ENCODE peak calls at places on chromosomes 2 and 18, in nine cellular contexts. One of them, this sample, is unnamed.
A peak's percentile ranks its signal among the peaks of the same experiment; 100 is the strongest.

GRCh38 chr2:71603311-71603794 is 150.0 kb downstream of the DYSF start:
- DNase-seq in CD8-positive, alpha-beta T cell: no peak
- DNase-seq in glutamatergic neuron: peak; percentile 11
- DNase-seq in NB4: peak; percentile 93
- DNase-seq in coronary artery: peak; percentile 72
- DNase-seq in fibroblast of lung: no peak
- DNase-seq in GM12865: peak; percentile 29
- DNase-seq in astrocyte of the spinal cord: no peak
- DNase-seq in HFFc6: no peak
- DNase-seq in this sample: no peak

GRCh38 chr2:214079032-214079431 is 331.8 kb upstream of the VWC2L start:
- DNase-seq in glutamatergic neuron: no peak
- DNase-seq in GM12865: no peak
- DNase-seq in CD8-positive, alpha-beta T cell: no peak
- DNase-seq in fibroblast of lung: no peak
- DNase-seq in coronary artery: no peak
- DNase-seq in HFFc6: no peak
- DNase-seq in astrocyte of the spinal cord: no peak
- DNase-seq in NB4: no peak
- DNase-seq in this sample: no peak

GRCh38 chr18:42850174-42850766 is 265.2 kb downstream of the RIT2 start:
- DNase-seq in NB4: no peak
- DNase-seq in glutamatergic neuron: no peak
- DNase-seq in astrocyte of the spinal cord: no peak
- DNase-seq in coronary artery: no peak
- DNase-seq in CD8-positive, alpha-beta T cell: no peak
- DNase-seq in HFFc6: no peak
- DNase-seq in fibroblast of lung: no peak
- DNase-seq in GM12865: no peak
- DNase-seq in this sample: no peak

GRCh38 chr2:118763797-118764196 is 83.7 kb downstream of the EN1 start:
- DNase-seq in fibroblast of lung: peak; percentile 7
- DNase-seq in astrocyte of the spinal cord: peak; percentile 8
- DNase-seq in CD8-positive, alpha-beta T cell: no peak
- DNase-seq in NB4: peak; percentile 18
- DNase-seq in coronary artery: no peak
- DNase-seq in GM12865: no peak
- DNase-seq in glutamatergic neuron: no peak
- DNase-seq in HFFc6: no peak
- DNase-seq in this sample: no peak

GRCh38 chr2:12177052-12177994 is 430.9 kb downstream of the LPIN1 start:
- DNase-seq in astrocyte of the spinal cord: peak; percentile 74
- DNase-seq in fibroblast of lung: peak; percentile 84
- DNase-seq in coronary artery: no peak
- DNase-seq in NB4: peak; percentile 95
- DNase-seq in GM12865: peak; percentile 74
- DNase-seq in CD8-positive, alpha-beta T cell: no peak
- DNase-seq in HFFc6: peak; percentile 86
- DNase-seq in glutamatergic neuron: peak; percentile 64
- DNase-seq in this sample: peak; percentile 51

GRCh38 chr2:186919272-186919671 is 70.3 kb upstream of the ZSWIM2 start:
- DNase-seq in CD8-positive, alpha-beta T cell: no peak
- DNase-seq in HFFc6: peak; percentile 75
- DNase-seq in astrocyte of the spinal cord: peak; percentile 90
- DNase-seq in NB4: no peak
- DNase-seq in glutamatergic neuron: no peak
- DNase-seq in fibroblast of lung: peak; percentile 95
- DNase-seq in coronary artery: no peak
- DNase-seq in GM12865: no peak
- DNase-seq in this sample: peak; percentile 73

GRCh38 chr2:127611076-127611925 is 34.7 kb upstream of the GPR17 start:
- DNase-seq in CD8-positive, alpha-beta T cell: no peak
- DNase-seq in glutamatergic neuron: no peak
- DNase-seq in astrocyte of the spinal cord: no peak
- DNase-seq in GM12865: no peak
- DNase-seq in coronary artery: peak; percentile 41
- DNase-seq in fibroblast of lung: no peak
- DNase-seq in NB4: no peak
- DNase-seq in HFFc6: no peak
- DNase-seq in this sample: no peak

GRCh38 chr2:9258501-9258900 is 51.9 kb downstream of the ASAP2 start:
- DNase-seq in CD8-positive, alpha-beta T cell: no peak
- DNase-seq in HFFc6: no peak
- DNase-seq in coronary artery: no peak
- DNase-seq in NB4: peak; percentile 90
- DNase-seq in astrocyte of the spinal cord: peak; percentile 43
- DNase-seq in fibroblast of lung: peak; percentile 47
- DNase-seq in GM12865: no peak
- DNase-seq in glutamatergic neuron: no peak
- DNase-seq in this sample: no peak

GRCh38 chr2:127388423-127389164 is 819 bp upstream of the MAP3K2 start:
- DNase-seq in NB4: no peak
- DNase-seq in astrocyte of the spinal cord: no peak
- DNase-seq in coronary artery: no peak
- DNase-seq in CD8-positive, alpha-beta T cell: no peak
- DNase-seq in fibroblast of lung: no peak
- DNase-seq in HFFc6: peak; percentile 17
- DNase-seq in GM12865: peak; percentile 76
- DNase-seq in glutamatergic neuron: no peak
- DNase-seq in this sample: no peak

GRCh38 chr2:64751286-64752260 is 97.9 kb upstream of the SERTAD2 start:
- DNase-seq in coronary artery: no peak
- DNase-seq in HFFc6: peak; percentile 99
- DNase-seq in GM12865: no peak
- DNase-seq in fibroblast of lung: peak; percentile 61
- DNase-seq in CD8-positive, alpha-beta T cell: no peak
- DNase-seq in astrocyte of the spinal cord: peak; percentile 49
- DNase-seq in glutamatergic neuron: peak; percentile 98
- DNase-seq in NB4: peak; percentile 56
- DNase-seq in this sample: peak; percentile 99

GRCh38 chr2:31515586-31515985 is 65.2 kb downstream of the SRD5A2 start:
- DNase-seq in glutamatergic neuron: no peak
- DNase-seq in CD8-positive, alpha-beta T cell: no peak
- DNase-seq in fibroblast of lung: no peak
- DNase-seq in NB4: no peak
- DNase-seq in GM12865: no peak
- DNase-seq in coronary artery: no peak
- DNase-seq in astrocyte of the spinal cord: no peak
- DNase-seq in HFFc6: no peak
- DNase-seq in this sample: no peak

GRCh38 chr18:71598374-71598773 is 945.8 kb downstream of the CBLN2 start:
- DNase-seq in astrocyte of the spinal cord: no peak
- DNase-seq in CD8-positive, alpha-beta T cell: no peak
- DNase-seq in GM12865: no peak
- DNase-seq in NB4: no peak
- DNase-seq in glutamatergic neuron: no peak
- DNase-seq in fibroblast of lung: peak; percentile 38
- DNase-seq in HFFc6: no peak
- DNase-seq in coronary artery: no peak
- DNase-seq in this sample: peak; percentile 11

GRCh38 chr2:205934443-205934842 is 151.5 kb downstream of the INO80D start:
- DNase-seq in CD8-positive, alpha-beta T cell: no peak
- DNase-seq in coronary artery: no peak
- DNase-seq in HFFc6: peak; percentile 11
- DNase-seq in glutamatergic neuron: no peak
- DNase-seq in astrocyte of the spinal cord: no peak
- DNase-seq in GM12865: no peak
- DNase-seq in fibroblast of lung: peak; percentile 11
- DNase-seq in NB4: peak; percentile 30
- DNase-seq in this sample: peak; percentile 17
- TF ChIP-seq CTCF in CD8-positive, alpha-beta T cell: no peak
- TF ChIP-seq CTCF in coronary artery: no peak
- TF ChIP-seq CTCF in HFFc6: peak; percentile 54
- TF ChIP-seq CTCF in glutamatergic neuron: peak; percentile 31
- TF ChIP-seq CTCF in astrocyte of the spinal cord: peak; percentile 12
- TF ChIP-seq CTCF in GM12865: no peak
- TF ChIP-seq CTCF in fibroblast of lung: no peak
- TF ChIP-seq CTCF in NB4: no peak
- TF ChIP-seq CTCF in this sample: no peak

GRCh38 chr2:3449106-3449505 is 69.6 kb downstream of the TRAPPC12 start:
- DNase-seq in GM12865: no peak
- DNase-seq in glutamatergic neuron: no peak
- DNase-seq in NB4: no peak
- DNase-seq in CD8-positive, alpha-beta T cell: no peak
- DNase-seq in HFFc6: no peak
- DNase-seq in astrocyte of the spinal cord: peak; percentile 41
- DNase-seq in coronary artery: no peak
- DNase-seq in fibroblast of lung: peak; percentile 65
- DNase-seq in this sample: no peak

GRCh38 chr2:3445891-3446290 is 66.4 kb downstream of the TRAPPC12 start:
- DNase-seq in NB4: no peak
- DNase-seq in glutamatergic neuron: no peak
- DNase-seq in CD8-positive, alpha-beta T cell: no peak
- DNase-seq in fibroblast of lung: no peak
- DNase-seq in GM12865: no peak
- DNase-seq in astrocyte of the spinal cord: no peak
- DNase-seq in HFFc6: no peak
- DNase-seq in coronary artery: no peak
- DNase-seq in this sample: no peak

GRCh38 chr2:3449936-3450335 is 69.4 kb downstream of the ADI1 start:
- DNase-seq in astrocyte of the spinal cord: no peak
- DNase-seq in GM12865: no peak
- DNase-seq in CD8-positive, alpha-beta T cell: no peak
- DNase-seq in fibroblast of lung: no peak
- DNase-seq in NB4: no peak
- DNase-seq in coronary artery: no peak
- DNase-seq in glutamatergic neuron: no peak
- DNase-seq in HFFc6: no peak
- DNase-seq in this sample: no peak

GRCh38 chr2:3446381-3446780 is 66.9 kb downstream of the TRAPPC12 start:
- DNase-seq in glutamatergic neuron: no peak
- DNase-seq in CD8-positive, alpha-beta T cell: no peak
- DNase-seq in HFFc6: no peak
- DNase-seq in NB4: no peak
- DNase-seq in fibroblast of lung: no peak
- DNase-seq in coronary artery: no peak
- DNase-seq in GM12865: no peak
- DNase-seq in astrocyte of the spinal cord: no peak
- DNase-seq in this sample: no peak

DNA sequence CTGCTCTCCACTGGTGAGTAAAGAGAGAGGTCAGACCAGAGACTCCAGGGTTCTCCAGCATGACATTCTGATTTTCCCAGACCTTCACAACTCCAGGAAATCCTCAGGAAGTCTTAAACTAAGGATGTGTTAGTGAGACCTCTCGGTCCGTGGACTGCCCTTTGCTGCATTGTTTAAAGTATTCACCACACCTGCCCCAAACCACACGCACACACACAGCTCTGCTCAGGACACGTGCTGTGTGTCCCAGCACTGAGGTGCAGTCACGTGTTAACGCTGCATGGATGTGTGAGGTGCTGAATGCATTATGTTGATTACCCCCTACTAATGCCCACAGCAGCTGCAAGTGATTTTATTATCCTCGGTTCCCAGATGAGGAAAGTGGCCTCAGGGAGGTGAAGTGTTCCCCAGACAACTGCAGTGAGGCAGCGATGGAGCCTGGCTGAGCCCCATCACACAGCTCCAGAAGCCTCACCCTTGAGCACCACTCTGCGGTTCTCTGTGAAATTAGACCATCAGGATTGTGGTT is 68.4 kb downstream of the TRAPPC12 start:
- DNase-seq in NB4: no peak
- DNase-seq in coronary artery: no peak
- DNase-seq in astrocyte of the spinal cord: no peak
- DNase-seq in fibroblast of lung: no peak
- DNase-seq in GM12865: no peak
- DNase-seq in glutamatergic neuron: no peak
- DNase-seq in HFFc6: no peak
- DNase-seq in CD8-positive, alpha-beta T cell: no peak
- DNase-seq in this sample: no peak
- TF ChIP-seq CTCF in NB4: no peak
- TF ChIP-seq CTCF in coronary artery: no peak
- TF ChIP-seq CTCF in astrocyte of the spinal cord: no peak
- TF ChIP-seq CTCF in fibroblast of lung: no peak
- TF ChIP-seq CTCF in GM12865: no peak
- TF ChIP-seq CTCF in glutamatergic neuron: no peak
- TF ChIP-seq CTCF in HFFc6: no peak
- TF ChIP-seq CTCF in CD8-positive, alpha-beta T cell: no peak
- TF ChIP-seq CTCF in this sample: no peak

GRCh38 chr2:84857566-84857965 is 23.3 kb downstream of the TRABD2A start:
- DNase-seq in glutamatergic neuron: no peak
- DNase-seq in GM12865: no peak
- DNase-seq in NB4: no peak
- DNase-seq in coronary artery: no peak
- DNase-seq in astrocyte of the spinal cord: no peak
- DNase-seq in HFFc6: no peak
- DNase-seq in CD8-positive, alpha-beta T cell: no peak
- DNase-seq in fibroblast of lung: no peak
- DNase-seq in this sample: no peak
- TF ChIP-seq CTCF in glutamatergic neuron: no peak
- TF ChIP-seq CTCF in GM12865: no peak
- TF ChIP-seq CTCF in NB4: no peak
- TF ChIP-seq CTCF in coronary artery: no peak
- TF ChIP-seq CTCF in astrocyte of the spinal cord: no peak
- TF ChIP-seq CTCF in HFFc6: no peak
- TF ChIP-seq CTCF in CD8-positive, alpha-beta T cell: no peak
- TF ChIP-seq CTCF in fibroblast of lung: no peak
- TF ChIP-seq CTCF in this sample: no peak

DNA sequence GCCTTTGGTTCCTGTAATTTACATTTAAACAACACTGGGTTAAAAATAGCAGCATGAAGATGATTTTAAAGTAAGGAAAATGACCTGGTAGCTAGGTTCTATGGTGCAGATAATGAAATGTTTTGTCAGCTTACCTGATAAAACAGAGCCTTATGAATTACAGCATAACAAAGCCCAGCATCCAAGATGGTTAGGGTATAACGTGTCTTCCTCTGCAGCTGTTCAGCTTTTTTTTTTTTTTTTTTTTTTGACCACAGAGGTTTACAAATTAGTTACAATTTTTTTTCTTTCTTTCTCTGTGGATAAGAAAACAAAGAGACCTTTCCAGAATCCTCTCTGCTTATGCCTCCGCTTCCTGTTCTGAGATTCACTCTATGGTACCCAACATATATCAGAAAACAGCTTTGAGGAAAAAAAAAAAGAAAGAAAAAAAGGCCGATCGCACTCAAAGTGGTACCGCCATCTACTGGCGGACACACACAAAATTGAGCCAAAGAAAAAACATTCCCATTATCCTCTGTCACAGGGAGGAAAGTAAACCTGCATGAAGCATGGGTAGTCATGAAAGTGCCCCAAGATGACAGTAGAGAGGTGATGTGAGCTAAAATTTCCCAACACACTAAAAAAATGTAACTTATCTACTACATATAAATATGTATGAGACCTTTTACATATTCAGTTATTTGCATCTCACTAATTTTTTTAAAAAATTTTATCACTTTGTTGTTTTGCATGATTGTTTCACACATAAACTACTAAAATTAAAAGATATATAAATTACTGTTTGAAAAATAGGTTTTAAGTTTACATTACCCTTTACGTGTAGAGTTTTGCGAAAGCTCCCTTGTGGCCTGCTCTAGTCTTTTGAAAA is at the start of gene SCN3A:
- DNase-seq in glutamatergic neuron: peak; percentile 38
- DNase-seq in HFFc6: peak; percentile 47
- DNase-seq in astrocyte of the spinal cord: peak; percentile 64
- DNase-seq in GM12865: peak; percentile 63
- DNase-seq in NB4: peak; percentile 37
- DNase-seq in coronary artery: no peak
- DNase-seq in CD8-positive, alpha-beta T cell: no peak
- DNase-seq in fibroblast of lung: peak; percentile 47
- DNase-seq in this sample: peak; percentile 58
- TF ChIP-seq CTCF in glutamatergic neuron: peak; percentile 86
- TF ChIP-seq CTCF in HFFc6: peak; percentile 90
- TF ChIP-seq CTCF in astrocyte of the spinal cord: peak; percentile 72
- TF ChIP-seq CTCF in GM12865: peak; percentile 66
- TF ChIP-seq CTCF in NB4: peak; percentile 74
- TF ChIP-seq CTCF in coronary artery: peak; percentile 43
- TF ChIP-seq CTCF in CD8-positive, alpha-beta T cell: peak; percentile 10
- TF ChIP-seq CTCF in fibroblast of lung: peak; percentile 79
- TF ChIP-seq CTCF in this sample: peak; percentile 70

This sample was measured in MCF 10A.